ENCODE peak calls at places on chromosomes 6 and 20, in eight cellular contexts. One of them, this sample, is unnamed.

GRCh38 chr6:42441661-42442081 is 10.1 kb downstream of the TRERF1 start:
- DNase-seq in pancreas: no peak
- DNase-seq in foreskin fibroblast: no peak
- DNase-seq in fibroblast of the aortic adventitia: peak
- DNase-seq in HCT116: no peak
- DNase-seq in fibroblast of lung: peak
- DNase-seq in lower lobe of right lung: no peak
- DNase-seq in heart left ventricle: no peak
- DNase-seq in this sample: no peak

GRCh38 chr6:46421239-46421638 is 70.0 kb downstream of the RCAN2 start:
- DNase-seq in pancreas: no peak
- DNase-seq in foreskin fibroblast: peak
- DNase-seq in fibroblast of the aortic adventitia: no peak
- DNase-seq in HCT116: no peak
- DNase-seq in fibroblast of lung: no peak
- DNase-seq in lower lobe of right lung: no peak
- DNase-seq in heart left ventricle: no peak
- DNase-seq in this sample: no peak

GRCh38 chr6:150420926-150421325 is 52.1 kb downstream of the IYD start:
- DNase-seq in pancreas: no peak
- DNase-seq in foreskin fibroblast: no peak
- DNase-seq in fibroblast of the aortic adventitia: no peak
- DNase-seq in HCT116: no peak
- DNase-seq in fibroblast of lung: no peak
- DNase-seq in lower lobe of right lung: no peak
- DNase-seq in heart left ventricle: no peak
- DNase-seq in this sample: no peak

GRCh38 chr20:22456109-22456508 is 128.3 kb downstream of the FOXA2 start:
- DNase-seq in pancreas: no peak
- DNase-seq in foreskin fibroblast: no peak
- DNase-seq in fibroblast of the aortic adventitia: no peak
- DNase-seq in HCT116: no peak
- DNase-seq in fibroblast of lung: no peak
- DNase-seq in lower lobe of right lung: no peak
- DNase-seq in heart left ventricle: no peak
- DNase-seq in this sample: no peak

GRCh38 chr6:129717287-129717686 is 7.3 kb upstream of the ARHGAP18 start:
- DNase-seq in pancreas: no peak
- DNase-seq in foreskin fibroblast: no peak
- DNase-seq in fibroblast of the aortic adventitia: peak
- DNase-seq in HCT116: no peak
- DNase-seq in fibroblast of lung: peak
- DNase-seq in lower lobe of right lung: no peak
- DNase-seq in heart left ventricle: no peak
- DNase-seq in this sample: no peak

GRCh38 chr20:49381558-49382493 is 100.6 kb downstream of the KCNB1 start:
- DNase-seq in pancreas: peak
- DNase-seq in foreskin fibroblast: peak
- DNase-seq in fibroblast of the aortic adventitia: peak
- DNase-seq in HCT116: peak
- DNase-seq in fibroblast of lung: peak
- DNase-seq in lower lobe of right lung: no peak
- DNase-seq in heart left ventricle: peak
- DNase-seq in this sample: peak

GRCh38 chr6:72709436-72709835 is 87.6 kb downstream of the KCNQ5 start:
- DNase-seq in pancreas: no peak
- DNase-seq in foreskin fibroblast: peak
- DNase-seq in fibroblast of the aortic adventitia: no peak
- DNase-seq in HCT116: no peak
- DNase-seq in fibroblast of lung: no peak
- DNase-seq in lower lobe of right lung: no peak
- DNase-seq in heart left ventricle: no peak
- DNase-seq in this sample: no peak

GRCh38 chr6:53041356-53041755 is 23.8 kb upstream of the FBXO9 start:
- DNase-seq in pancreas: no peak
- DNase-seq in foreskin fibroblast: peak
- DNase-seq in fibroblast of the aortic adventitia: peak
- DNase-seq in HCT116: no peak
- DNase-seq in fibroblast of lung: peak
- DNase-seq in lower lobe of right lung: no peak
- DNase-seq in heart left ventricle: no peak
- DNase-seq in this sample: no peak

GRCh38 chr6:142631517-142632385 is 313.2 kb downstream of the HIVEP2 start:
- DNase-seq in pancreas: no peak
- DNase-seq in foreskin fibroblast: peak
- DNase-seq in fibroblast of the aortic adventitia: peak
- DNase-seq in HCT116: no peak
- DNase-seq in fibroblast of lung: peak
- DNase-seq in lower lobe of right lung: no peak
- DNase-seq in heart left ventricle: no peak
- DNase-seq in this sample: no peak

GRCh38 chr6:30463651-30464618 is 25.4 kb upstream of the HLA-E start:
- DNase-seq in pancreas: no peak
- DNase-seq in foreskin fibroblast: peak
- DNase-seq in fibroblast of the aortic adventitia: peak
- DNase-seq in HCT116: no peak
- DNase-seq in fibroblast of lung: peak
- DNase-seq in lower lobe of right lung: peak
- DNase-seq in heart left ventricle: peak
- DNase-seq in this sample: no peak

GRCh38 chr6:89208551-89208950 is 8.6 kb downstream of the GABRR1 start:
- DNase-seq in pancreas: no peak
- DNase-seq in foreskin fibroblast: no peak
- DNase-seq in fibroblast of the aortic adventitia: no peak
- DNase-seq in HCT116: no peak
- DNase-seq in fibroblast of lung: no peak
- DNase-seq in lower lobe of right lung: no peak
- DNase-seq in heart left ventricle: no peak
- DNase-seq in this sample: no peak
- TF ChIP-seq CTCF in pancreas: no peak
- TF ChIP-seq CTCF in foreskin fibroblast: no peak
- TF ChIP-seq CTCF in fibroblast of the aortic adventitia: no peak
- TF ChIP-seq CTCF in HCT116: no peak
- TF ChIP-seq CTCF in fibroblast of lung: no peak
- TF ChIP-seq CTCF in lower lobe of right lung: no peak
- TF ChIP-seq CTCF in heart left ventricle: no peak
- TF ChIP-seq CTCF in this sample: no peak

DNA sequence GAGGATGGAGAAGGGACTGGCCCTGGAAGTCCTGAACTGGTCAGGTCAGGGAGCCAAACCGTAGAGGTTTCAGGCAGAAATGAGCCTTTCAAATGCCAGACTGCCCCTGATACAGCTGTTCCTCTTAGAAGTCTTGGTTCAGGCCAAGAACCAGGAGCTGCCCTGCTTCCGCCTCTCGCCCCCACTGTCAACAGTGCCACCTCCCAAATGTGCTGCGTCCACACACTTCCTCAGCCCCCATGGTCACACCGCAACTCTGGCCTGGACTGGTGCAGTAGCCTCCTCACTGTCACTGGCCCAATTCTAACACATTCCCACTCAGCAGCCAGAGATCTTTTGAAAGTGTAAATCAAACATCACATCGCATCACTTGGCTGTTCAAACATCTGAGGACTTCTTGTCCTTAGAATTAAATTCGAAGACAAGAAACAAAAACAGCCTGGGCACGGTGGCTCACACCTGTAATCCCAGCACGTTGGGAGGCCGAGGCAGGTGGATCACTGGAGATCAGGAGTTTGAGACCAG is 69.7 kb downstream of the STK35 start:
- DNase-seq in pancreas: no peak
- DNase-seq in foreskin fibroblast: no peak
- DNase-seq in fibroblast of the aortic adventitia: no peak
- DNase-seq in HCT116: no peak
- DNase-seq in fibroblast of lung: no peak
- DNase-seq in lower lobe of right lung: no peak
- DNase-seq in heart left ventricle: no peak
- DNase-seq in this sample: peak
- H3K4me3 ChIP-seq in pancreas: no peak
- H3K4me3 ChIP-seq in foreskin fibroblast: no peak
- H3K4me3 ChIP-seq in fibroblast of the aortic adventitia: no peak
- H3K4me3 ChIP-seq in HCT116: no peak
- H3K4me3 ChIP-seq in fibroblast of lung: no peak
- H3K4me3 ChIP-seq in lower lobe of right lung: no peak
- H3K4me3 ChIP-seq in heart left ventricle: no peak
- H3K4me3 ChIP-seq in this sample: no peak

DNA sequence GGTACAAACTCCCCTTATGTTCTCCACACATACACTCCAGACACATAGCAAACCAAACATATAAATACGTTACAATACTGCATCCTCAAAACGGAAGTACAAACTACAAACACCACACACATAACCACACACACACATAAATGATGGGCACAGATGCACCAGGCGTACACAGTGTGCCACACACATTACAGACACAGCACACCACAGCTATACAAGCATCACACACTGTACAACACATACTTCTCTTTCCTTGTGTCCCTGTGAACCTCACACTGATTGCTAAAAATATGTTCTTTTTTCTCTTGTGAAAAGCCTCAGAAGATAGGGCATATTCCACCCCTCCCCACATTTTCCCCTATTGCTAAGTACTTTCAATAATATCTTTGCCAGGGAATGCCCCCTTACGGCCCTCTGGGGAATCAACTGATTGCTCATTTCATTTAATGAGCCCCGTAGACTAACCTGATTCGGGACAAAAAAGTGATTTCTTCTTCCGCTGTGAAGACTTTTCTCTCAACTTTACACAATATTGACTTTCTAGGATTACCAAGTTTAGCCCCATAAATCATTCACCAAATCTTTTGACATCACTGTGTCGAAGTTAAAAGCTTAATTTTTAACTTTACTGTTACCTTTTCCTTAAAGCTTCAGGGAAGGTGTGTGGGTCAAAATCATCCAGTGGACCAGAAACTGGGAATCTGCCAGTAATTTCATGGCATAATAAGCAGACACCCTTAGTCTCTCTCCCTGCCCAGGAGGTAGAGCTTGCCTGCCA is at the start of gene SLC17A1:
- DNase-seq in pancreas: no peak
- DNase-seq in foreskin fibroblast: no peak
- DNase-seq in fibroblast of the aortic adventitia: no peak
- DNase-seq in HCT116: no peak
- DNase-seq in fibroblast of lung: no peak
- DNase-seq in lower lobe of right lung: no peak
- DNase-seq in heart left ventricle: no peak
- DNase-seq in this sample: no peak
- TF ChIP-seq CTCF in pancreas: no peak
- TF ChIP-seq CTCF in foreskin fibroblast: no peak
- TF ChIP-seq CTCF in fibroblast of the aortic adventitia: no peak
- TF ChIP-seq CTCF in HCT116: no peak
- TF ChIP-seq CTCF in fibroblast of lung: no peak
- TF ChIP-seq CTCF in lower lobe of right lung: no peak
- TF ChIP-seq CTCF in heart left ventricle: no peak
- TF ChIP-seq CTCF in this sample: no peak

GRCh38 chr6:94036024-94036423 is 616.7 kb upstream of the EPHA7 start:
- DNase-seq in pancreas: no peak
- DNase-seq in foreskin fibroblast: no peak
- DNase-seq in fibroblast of the aortic adventitia: no peak
- DNase-seq in HCT116: no peak
- DNase-seq in fibroblast of lung: no peak
- DNase-seq in lower lobe of right lung: no peak
- DNase-seq in heart left ventricle: no peak
- DNase-seq in this sample: no peak
- H3K4me3 ChIP-seq in pancreas: no peak
- H3K4me3 ChIP-seq in foreskin fibroblast: no peak
- H3K4me3 ChIP-seq in fibroblast of the aortic adventitia: no peak
- H3K4me3 ChIP-seq in HCT116: no peak
- H3K4me3 ChIP-seq in fibroblast of lung: no peak
- H3K4me3 ChIP-seq in lower lobe of right lung: no peak
- H3K4me3 ChIP-seq in heart left ventricle: no peak
- H3K4me3 ChIP-seq in this sample: no peak

DNA sequence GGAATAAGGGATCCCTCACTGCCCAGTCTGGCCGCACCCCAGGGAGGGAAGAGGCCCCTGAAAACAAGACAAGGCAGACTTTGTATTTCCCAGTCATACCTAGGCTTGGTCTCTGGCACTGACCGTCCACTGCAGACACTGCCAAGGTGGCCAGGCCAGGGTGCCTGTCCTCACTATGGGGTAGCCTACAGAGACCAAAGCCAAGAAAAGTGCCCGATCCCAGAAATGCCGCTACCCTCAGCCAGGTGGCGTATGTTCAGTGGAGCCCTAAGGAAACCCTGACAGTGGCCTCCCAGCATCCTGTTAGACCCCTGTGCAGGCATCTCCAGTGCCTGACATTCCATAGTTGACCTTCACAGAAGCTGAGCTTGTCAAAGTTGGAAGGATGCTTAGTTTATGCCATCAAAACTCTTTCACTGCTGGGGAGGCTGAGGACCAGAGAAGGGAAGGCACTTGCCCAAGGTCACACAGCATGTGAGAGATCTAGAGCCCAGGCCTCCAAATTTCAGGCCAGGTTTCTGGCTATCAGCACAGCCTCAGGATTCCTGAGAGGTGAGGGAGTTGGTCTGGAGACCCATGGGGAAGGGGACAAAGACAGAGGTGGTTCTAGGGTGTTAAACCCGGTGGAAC is 2.5 kb downstream of the SCRT2 start:
- DNase-seq in pancreas: no peak
- DNase-seq in foreskin fibroblast: no peak
- DNase-seq in fibroblast of the aortic adventitia: no peak
- DNase-seq in HCT116: no peak
- DNase-seq in fibroblast of lung: no peak
- DNase-seq in lower lobe of right lung: no peak
- DNase-seq in heart left ventricle: no peak
- DNase-seq in this sample: no peak
- TF ChIP-seq CTCF in pancreas: no peak
- TF ChIP-seq CTCF in foreskin fibroblast: no peak
- TF ChIP-seq CTCF in fibroblast of the aortic adventitia: peak
- TF ChIP-seq CTCF in HCT116: peak
- TF ChIP-seq CTCF in fibroblast of lung: no peak
- TF ChIP-seq CTCF in lower lobe of right lung: peak
- TF ChIP-seq CTCF in heart left ventricle: no peak
- TF ChIP-seq CTCF in this sample: peak

GRCh38 chr20:19094959-19095541 is 117.4 kb upstream of the SLC24A3 start:
- DNase-seq in pancreas: no peak
- DNase-seq in foreskin fibroblast: no peak
- DNase-seq in fibroblast of the aortic adventitia: no peak
- DNase-seq in HCT116: no peak
- DNase-seq in fibroblast of lung: no peak
- DNase-seq in lower lobe of right lung: no peak
- DNase-seq in heart left ventricle: no peak
- DNase-seq in this sample: no peak
- H3K4me3 ChIP-seq in pancreas: no peak
- H3K4me3 ChIP-seq in foreskin fibroblast: no peak
- H3K4me3 ChIP-seq in fibroblast of the aortic adventitia: no peak
- H3K4me3 ChIP-seq in HCT116: no peak
- H3K4me3 ChIP-seq in fibroblast of lung: no peak
- H3K4me3 ChIP-seq in lower lobe of right lung: no peak
- H3K4me3 ChIP-seq in heart left ventricle: no peak
- H3K4me3 ChIP-seq in this sample: no peak

DNA sequence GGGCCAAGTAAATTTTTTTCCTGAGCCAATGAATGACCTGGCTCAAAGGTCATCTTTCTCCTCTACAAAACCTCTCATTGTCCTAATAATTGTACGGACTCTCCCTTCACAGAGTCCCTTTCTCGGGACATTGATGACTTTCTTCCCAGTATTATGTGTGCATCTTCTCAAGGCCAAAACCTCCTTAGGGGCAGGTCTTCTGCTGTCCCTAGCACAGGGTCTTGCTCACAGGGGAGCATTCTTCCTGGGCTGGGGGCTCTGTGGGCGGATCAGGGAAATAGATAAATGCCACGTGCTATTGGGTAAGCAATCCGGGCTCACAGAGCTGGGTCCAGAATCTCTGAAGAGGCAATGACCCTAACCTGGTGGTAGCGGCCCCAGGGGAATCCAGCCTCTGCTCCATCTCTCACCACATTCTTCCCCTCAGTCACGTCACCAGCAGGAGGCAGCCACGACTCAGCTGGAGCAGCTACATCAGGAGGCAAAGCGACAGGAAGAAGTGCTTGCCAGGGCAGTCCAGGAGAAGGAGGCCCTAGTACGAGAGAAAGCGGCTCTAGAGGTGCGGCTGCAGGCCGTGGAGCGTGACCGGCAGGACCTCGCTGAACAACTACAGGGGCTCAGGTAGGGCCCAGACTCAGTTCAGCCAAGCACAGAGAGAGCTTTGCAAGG is 23.5 kb downstream of the CEP250 start:
- DNase-seq in pancreas: no peak
- DNase-seq in foreskin fibroblast: no peak
- DNase-seq in fibroblast of the aortic adventitia: no peak
- DNase-seq in HCT116: no peak
- DNase-seq in fibroblast of lung: no peak
- DNase-seq in lower lobe of right lung: no peak
- DNase-seq in heart left ventricle: no peak
- DNase-seq in this sample: no peak
- TF ChIP-seq CTCF in pancreas: no peak
- TF ChIP-seq CTCF in foreskin fibroblast: peak
- TF ChIP-seq CTCF in fibroblast of the aortic adventitia: peak
- TF ChIP-seq CTCF in HCT116: no peak
- TF ChIP-seq CTCF in fibroblast of lung: no peak
- TF ChIP-seq CTCF in lower lobe of right lung: no peak
- TF ChIP-seq CTCF in heart left ventricle: no peak
- TF ChIP-seq CTCF in this sample: no peak